ENCODE peak calls at places on chromosome 4, in five cellular contexts. One of them, this sample, is unnamed.

GRCh38 chr4:76867880-76868655 is 29.9 kb downstream of the SOWAHB start:
- DNase-seq in body of pancreas: no peak
- DNase-seq in hepatocyte: peak; percentile 78
- DNase-seq in neural progenitor cell: peak; percentile 35
- DNase-seq in mesenchymal stem cell: no peak
- DNase-seq in this sample: no peak

GRCh38 chr4:38667005-38667771 is 3.2 kb downstream of the KLF3 start:
- DNase-seq in body of pancreas: peak; percentile 97
- DNase-seq in hepatocyte: peak; percentile 94
- DNase-seq in neural progenitor cell: peak; percentile 90
- DNase-seq in mesenchymal stem cell: peak; percentile 99
- DNase-seq in this sample: peak; percentile 75

GRCh38 chr4:148284526-148285193 is 157.6 kb downstream of the NR3C2 start:
- DNase-seq in body of pancreas: peak; percentile 25
- DNase-seq in hepatocyte: no peak
- DNase-seq in neural progenitor cell: peak; percentile 8
- DNase-seq in mesenchymal stem cell: no peak
- DNase-seq in this sample: no peak

GRCh38 chr4:169058312-169058711 is 48.3 kb upstream of the CBR4 start:
- DNase-seq in body of pancreas: no peak
- DNase-seq in hepatocyte: no peak
- DNase-seq in neural progenitor cell: no peak
- DNase-seq in mesenchymal stem cell: no peak
- DNase-seq in this sample: no peak

GRCh38 chr4:128346054-128346716 is 58.6 kb upstream of the PGRMC2 start:
- DNase-seq in body of pancreas: no peak
- DNase-seq in hepatocyte: no peak
- DNase-seq in neural progenitor cell: no peak
- DNase-seq in mesenchymal stem cell: no peak
- DNase-seq in this sample: no peak

GRCh38 chr4:186642530-186642929 is 81.1 kb downstream of the FAT1 start:
- DNase-seq in body of pancreas: no peak
- DNase-seq in hepatocyte: no peak
- DNase-seq in neural progenitor cell: no peak
- DNase-seq in mesenchymal stem cell: no peak
- DNase-seq in this sample: no peak

GRCh38 chr4:119016636-119017035 is 119.0 kb upstream of the MYOZ2 start:
- DNase-seq in body of pancreas: no peak
- DNase-seq in hepatocyte: peak; percentile 23
- DNase-seq in neural progenitor cell: no peak
- DNase-seq in mesenchymal stem cell: peak; percentile 75
- DNase-seq in this sample: no peak

GRCh38 chr4:188960411-188961093 is 821.3 kb downstream of the TRIML1 start:
- DNase-seq in body of pancreas: no peak
- DNase-seq in hepatocyte: no peak
- DNase-seq in neural progenitor cell: no peak
- DNase-seq in mesenchymal stem cell: no peak
- DNase-seq in this sample: no peak

GRCh38 chr4:21948347-21949072 is at the start of gene KCNIP4:
- DNase-seq in body of pancreas: no peak
- DNase-seq in hepatocyte: peak; percentile 63
- DNase-seq in neural progenitor cell: peak; percentile 83
- DNase-seq in mesenchymal stem cell: peak; percentile 12
- DNase-seq in this sample: peak; percentile 90

GRCh38 chr4:94766856-94767255 is 9.1 kb downstream of the BMPR1B start:
- DNase-seq in body of pancreas: no peak
- DNase-seq in hepatocyte: no peak
- DNase-seq in neural progenitor cell: no peak
- DNase-seq in mesenchymal stem cell: peak; percentile 23
- DNase-seq in this sample: no peak

GRCh38 chr4:178612725-178613124 is 1170.5 kb upstream of the AGA start:
- DNase-seq in body of pancreas: no peak
- DNase-seq in hepatocyte: no peak
- DNase-seq in neural progenitor cell: no peak
- DNase-seq in mesenchymal stem cell: no peak
- DNase-seq in this sample: no peak

GRCh38 chr4:87840149-87840548 is 7.4 kb downstream of the MEPE start:
- DNase-seq in body of pancreas: no peak
- DNase-seq in hepatocyte: no peak
- DNase-seq in neural progenitor cell: no peak
- DNase-seq in mesenchymal stem cell: no peak
- DNase-seq in this sample: no peak
- H3K36me3 ChIP-seq in body of pancreas: no peaks in the 10 kb centered on the region
- H3K36me3 ChIP-seq in hepatocyte: no peaks in the 10 kb centered on the region
- H3K36me3 ChIP-seq in neural progenitor cell: no peaks in the 10 kb centered on the region
- H3K36me3 ChIP-seq in mesenchymal stem cell: no peaks in the 10 kb centered on the region
- H3K36me3 ChIP-seq in this sample: no peaks in the 10 kb centered on the region

GRCh38 chr4:1339489-1339888 is 7.5 kb upstream of the UVSSA start:
- DNase-seq in body of pancreas: no peak
- DNase-seq in hepatocyte: no peak
- DNase-seq in neural progenitor cell: no peak
- DNase-seq in mesenchymal stem cell: no peak
- DNase-seq in this sample: no peak

GRCh38 chr4:1342003-1342402 is 5.0 kb upstream of the UVSSA start:
- DNase-seq in body of pancreas: no peak
- DNase-seq in hepatocyte: no peak
- DNase-seq in neural progenitor cell: no peak
- DNase-seq in mesenchymal stem cell: peak; percentile 33
- DNase-seq in this sample: no peak

GRCh38 chr4:1340181-1340747 is 6.7 kb upstream of the UVSSA start:
- DNase-seq in body of pancreas: no peak
- DNase-seq in hepatocyte: no peak
- DNase-seq in neural progenitor cell: no peak
- DNase-seq in mesenchymal stem cell: no peak
- DNase-seq in this sample: no peak

GRCh38 chr4:1338752-1339414 is 8.1 kb upstream of the UVSSA start:
- DNase-seq in body of pancreas: no peak
- DNase-seq in hepatocyte: no peak
- DNase-seq in neural progenitor cell: no peak
- DNase-seq in mesenchymal stem cell: no peak
- DNase-seq in this sample: no peak

DNA sequence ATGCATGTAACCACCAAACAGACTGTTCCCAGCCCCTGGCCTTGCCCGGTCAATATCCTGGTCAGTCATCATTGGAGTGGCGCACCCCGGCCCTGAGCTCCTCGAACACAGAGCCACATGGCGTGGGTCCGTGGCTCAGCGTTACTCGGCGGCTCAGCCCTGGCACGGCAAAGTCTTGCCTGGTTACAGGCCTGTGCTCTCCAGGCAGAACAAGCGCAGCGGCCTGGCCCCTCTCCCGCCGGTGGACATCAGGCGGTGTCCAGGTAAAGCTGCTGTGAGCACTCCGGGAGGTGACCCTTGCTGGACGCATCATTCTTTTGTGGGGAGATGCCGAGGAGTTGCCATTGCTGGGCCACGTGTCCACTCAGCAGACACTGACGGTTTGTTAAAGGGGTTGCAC is 6.1 kb upstream of the UVSSA start:
- DNase-seq in body of pancreas: no peak
- DNase-seq in hepatocyte: no peak
- DNase-seq in neural progenitor cell: no peak
- DNase-seq in mesenchymal stem cell: no peak
- DNase-seq in this sample: no peak
- H3K36me3 ChIP-seq in body of pancreas: no peaks in the 10 kb centered on the region
- H3K36me3 ChIP-seq in hepatocyte: no peaks in the 10 kb centered on the region
- H3K36me3 ChIP-seq in neural progenitor cell: no peaks in the 10 kb centered on the region
- H3K36me3 ChIP-seq in mesenchymal stem cell: peaks cover 58% of the 10 kb centered on the region
- H3K36me3 ChIP-seq in this sample: peaks cover 16% of the 10 kb centered on the region

GRCh38 chr4:52716364-52717151 is 34.7 kb downstream of the ERVMER34-1 start:
- DNase-seq in body of pancreas: no peak
- DNase-seq in hepatocyte: no peak
- DNase-seq in neural progenitor cell: no peak
- DNase-seq in mesenchymal stem cell: no peak
- DNase-seq in this sample: no peak

GRCh38 chr4:52715914-52716313 is 35.3 kb downstream of the ERVMER34-1 start:
- DNase-seq in body of pancreas: no peak
- DNase-seq in hepatocyte: no peak
- DNase-seq in neural progenitor cell: no peak
- DNase-seq in mesenchymal stem cell: no peak
- DNase-seq in this sample: no peak

GRCh38 chr4:52713456-52713937 is 37.7 kb downstream of the ERVMER34-1 start:
- DNase-seq in body of pancreas: no peak
- DNase-seq in hepatocyte: peak; percentile 19
- DNase-seq in neural progenitor cell: peak; percentile 44
- DNase-seq in mesenchymal stem cell: peak; percentile 25
- DNase-seq in this sample: no peak

GRCh38 chr4:52714597-52715254 is 36.5 kb downstream of the ERVMER34-1 start:
- DNase-seq in body of pancreas: no peak
- DNase-seq in hepatocyte: no peak
- DNase-seq in neural progenitor cell: no peak
- DNase-seq in mesenchymal stem cell: no peak
- DNase-seq in this sample: no peak

GRCh38 chr4:52715255-52715897 is 35.8 kb downstream of the ERVMER34-1 start:
- DNase-seq in body of pancreas: no peak
- DNase-seq in hepatocyte: no peak
- DNase-seq in neural progenitor cell: no peak
- DNase-seq in mesenchymal stem cell: no peak
- DNase-seq in this sample: no peak
- H3K36me3 ChIP-seq in body of pancreas: no peaks in the 10 kb centered on the region
- H3K36me3 ChIP-seq in hepatocyte: no peaks in the 10 kb centered on the region
- H3K36me3 ChIP-seq in neural progenitor cell: peaks cover 13% of the 10 kb centered on the region
- H3K36me3 ChIP-seq in mesenchymal stem cell: peaks cover 38% of the 10 kb centered on the region
- H3K36me3 ChIP-seq in this sample: peaks cover 33% of the 10 kb centered on the region

GRCh38 chr4:8697826-8698225 is 105.3 kb downstream of the CPZ start:
- DNase-seq in body of pancreas: no peak
- DNase-seq in hepatocyte: no peak
- DNase-seq in neural progenitor cell: no peak
- DNase-seq in mesenchymal stem cell: no peak
- DNase-seq in this sample: peak; percentile 24
- H3K36me3 ChIP-seq in body of pancreas: no peaks in the 10 kb centered on the region
- H3K36me3 ChIP-seq in hepatocyte: no peaks in the 10 kb centered on the region
- H3K36me3 ChIP-seq in neural progenitor cell: no peaks in the 10 kb centered on the region
- H3K36me3 ChIP-seq in mesenchymal stem cell: no peaks in the 10 kb centered on the region
- H3K36me3 ChIP-seq in this sample: no peaks in the 10 kb centered on the region

This sample was measured in H7.